ENCODE peak calls at places on chromosomes 1 and 21, in six cellular contexts. Y is GM12878, R is H1, C is K562, P is HepG2, X is SK-N-SH. I is an unnamed sample.

GRCh38 chr1:102772831-102773230 is 335.5 kb downstream of the COL11A1 start:
- DNase-seq in R (no peak), X (no peak), C (no peak), Y (no peak), P (no peak), I (no peak)

GRCh38 chr1:960371-961131 is at the start of gene KLHL17:
- DNase-seq in Y (no peak), R (no peak), X (peak; percentile 94), C (peak; percentile 85), P (peak; percentile 32), I (no peak)

GRCh38 chr1:221217029-221217428 is 337.8 kb downstream of the HLX start:
- DNase-seq in R (no peak), C (no peak), Y (no peak), P (no peak), X (no peak), I (no peak)

GRCh38 chr1:180923887-180924286 is 11.2 kb downstream of the KIAA1614 start:
- DNase-seq in P (no peak), C (peak; percentile 68), X (no peak), R (no peak), Y (no peak), I (no peak)

GRCh38 chr1:166174108-166174507 is 7.3 kb upstream of the FAM78B start:
- DNase-seq in P (no peak), R (no peak), Y (no peak), X (peak; percentile 33), C (no peak), I (no peak)

GRCh38 chr1:52424238-52424637 is 19.8 kb downstream of the PRPF38A start:
- DNase-seq in X (no peak), C (no peak), Y (no peak), R (no peak), P (no peak), I (no peak)

GRCh38 chr1:93471911-93472310 is 24.0 kb downstream of the FNBP1L start:
- DNase-seq in C (no peak), P (no peak), X (no peak), R (no peak), Y (no peak), I (no peak)

GRCh38 chr1:65025794-65026193 is 59.4 kb upstream of the JAK1 start:
- DNase-seq in Y (no peak), R (no peak), P (no peak), C (no peak), X (no peak), I (no peak)

GRCh38 chr1:31696246-31696645 is 7.6 kb downstream of the COL16A1 start:
- DNase-seq in C (no peak), X (no peak), P (no peak), Y (no peak), R (no peak), I (no peak)

GRCh38 chr1:227998374-227999055 is 8.3 kb upstream of the WNT3A start:
- DNase-seq in R (no peak), Y (no peak), P (no peak), C (no peak), X (no peak), I (no peak)

GRCh38 chr1:5269901-5270300 is 615.5 kb downstream of the AJAP1 start:
- DNase-seq in R (no peak), P (no peak), X (no peak), Y (no peak), C (no peak), I (no peak)

GRCh38 chr1:196717868-196718267 is 56.8 kb upstream of the CFHR3 start:
- DNase-seq in P (no peak), C (no peak), Y (no peak), R (no peak), X (no peak), I (no peak)

GRCh38 chr1:93076268-93076667 is 2.8 kb upstream of the MTF2 start:
- DNase-seq in C (no peak), R (no peak), X (no peak), Y (no peak), P (no peak), I (peak; percentile 65)

GRCh38 chr1:216604771-216605170 is 118.5 kb downstream of the ESRRG start:
- DNase-seq in C (no peak), R (no peak), Y (no peak), X (no peak), P (no peak), I (no peak)

GRCh38 chr1:36248250-36248894 is 24.1 kb downstream of the THRAP3 start:
- DNase-seq in Y (no peak), X (no peak), R (no peak), C (no peak), P (peak; percentile 95), I (peak; percentile 61)

GRCh38 chr1:83920320-83920719 is 78.6 kb downstream of the TTLL7 start:
- DNase-seq in C (no peak), X (no peak), Y (no peak), P (no peak), R (no peak), I (no peak)

GRCh38 chr1:96306809-96307208 is 414.8 kb upstream of the PTBP2 start:
- DNase-seq in P (no peak), X (no peak), R (no peak), C (no peak), Y (no peak), I (no peak)

GRCh38 chr1:28421744-28422143 is 52.2 kb downstream of the PHACTR4 start:
- DNase-seq in C (no peak), P (no peak), X (no peak), Y (no peak), R (no peak), I (no peak)

GRCh38 chr1:150516050-150516591 is 569 bp downstream of the FALEC start:
- DNase-seq in R (no peak), Y (no peak), C (no peak), P (no peak), X (peak; percentile 44), I (peak; percentile 14)

GRCh38 chr21:31343680-31344480 is at the start of gene TIAM1:
- DNase-seq in R (peak; percentile 38), Y (no peak), C (no peak), P (no peak), X (peak; percentile 64), I (no peak)
- TF ChIP-seq GABPA in R (no peak), Y (no peak), C (no peak), P (no peak), X (no peak), I (no peak)

DNA sequence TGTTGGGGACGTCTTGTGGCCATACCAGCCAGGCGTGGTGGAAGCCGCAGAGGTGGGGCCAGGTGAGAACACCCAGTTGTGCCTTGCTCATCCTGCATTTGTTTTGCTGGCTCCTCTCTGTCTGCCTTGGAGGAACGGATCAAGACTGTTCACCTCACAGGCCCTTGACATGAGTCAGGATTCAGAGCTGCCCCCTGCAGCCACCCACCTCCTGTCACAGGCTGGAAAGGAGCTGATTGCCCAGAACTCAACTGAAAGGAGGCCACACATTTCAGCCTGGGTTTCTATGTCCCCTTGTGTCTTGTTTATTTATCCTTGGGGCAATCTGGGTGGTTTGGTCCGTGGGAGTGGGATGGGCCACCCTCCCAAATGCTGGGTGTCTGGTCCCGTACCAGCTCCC is 111.8 kb downstream of the SPSB1 start:
- DNase-seq in X (no peak), R (no peak), P (no peak), Y (no peak), C (no peak), I (no peak)
- TF ChIP-seq CTCF in X (no peak), R (no peak), P (no peak), Y (no peak), C (no peak), I (no peak)

GRCh38 chr21:42461881-42462877 is 33.8 kb downstream of the RSPH1 start:
- DNase-seq in Y (no peak), P (no peak), R (no peak), C (peak; percentile 33), X (no peak), I (no peak)

GRCh38 chr21:42466700-42467612 is 29.1 kb downstream of the RSPH1 start:
- DNase-seq in X (no peak), P (peak; percentile 6), C (peak; percentile 63), R (no peak), Y (no peak), I (no peak)

GRCh38 chr21:42463861-42464515 is 32.0 kb downstream of the RSPH1 start:
- DNase-seq in R (no peak), P (peak; percentile 10), C (no peak), Y (no peak), X (no peak), I (no peak)

GRCh38 chr21:42467613-42467983 is 28.4 kb downstream of the RSPH1 start:
- DNase-seq in X (no peak), R (no peak), C (no peak), P (no peak), Y (no peak), I (no peak)

GRCh38 chr21:42465008-42465878 is 30.8 kb downstream of the RSPH1 start:
- DNase-seq in R (no peak), X (no peak), P (no peak), C (peak; percentile 45), Y (peak; percentile 76), I (peak; percentile 82)
- TF ChIP-seq GABPA in R (no peak), X (no peak), P (no peak), C (no peak), Y (no peak), I (no peak)

GRCh38 chr1:97640677-97641076 is 280.2 kb downstream of the DPYD start:
- DNase-seq in C (no peak), R (no peak), P (no peak), X (no peak), Y (no peak), I (no peak)
- TF ChIP-seq CTCF in C (no peak), R (no peak), P (no peak), X (no peak), Y (no peak), I (no peak)